ENCODE peak calls at places on chromosomes 11 and 22, in four cellular contexts. One of them, this sample, is unnamed. For H3K4me1, the result is how much of the 10 kb centered on the place peaks cover.

GRCh38 chr11:4680341-4680740 is 17.3 kb downstream of the OR51E2 start:
- DNase-seq in neural progenitor cell: no peak
- DNase-seq in GM23248: no peak
- DNase-seq in K562: no peak
- DNase-seq in this sample: peak

GRCh38 chr11:3129591-3130268 is 35.4 kb downstream of the OSBPL5 start:
- DNase-seq in GM23248: no peak
- DNase-seq in neural progenitor cell: no peak
- DNase-seq in K562: no peak
- DNase-seq in this sample: no peak

GRCh38 chr11:118152552-118153471 is at the start of gene SCN4B:
- DNase-seq in K562: peak
- DNase-seq in GM23248: peak
- DNase-seq in neural progenitor cell: peak
- DNase-seq in this sample: peak

GRCh38 chr11:68998390-68998911 is 14.6 kb downstream of the MRGPRF start:
- DNase-seq in neural progenitor cell: no peak
- DNase-seq in GM23248: peak
- DNase-seq in K562: no peak
- DNase-seq in this sample: peak

GRCh38 chr22:22710719-22711531 is 66.5 kb downstream of the GGTLC2 start:
- DNase-seq in GM23248: peak
- DNase-seq in neural progenitor cell: peak
- DNase-seq in K562: peak
- DNase-seq in this sample: peak

GRCh38 chr22:20237480-20238440 is 30.4 kb downstream of the RTN4R start:
- DNase-seq in GM23248: no peak
- DNase-seq in K562: no peak
- DNase-seq in neural progenitor cell: no peak
- DNase-seq in this sample: no peak

GRCh38 chr11:14380947-14381555 is 22.1 kb upstream of the RRAS2 start:
- DNase-seq in GM23248: peak
- DNase-seq in neural progenitor cell: peak
- DNase-seq in K562: no peak
- DNase-seq in this sample: peak

GRCh38 chr11:74849525-74850391 is 99.1 kb downstream of the XRRA1 start:
- DNase-seq in K562: no peak
- DNase-seq in GM23248: peak
- DNase-seq in neural progenitor cell: peak
- DNase-seq in this sample: no peak

GRCh38 chr22:31161386-31161785 is 1.4 kb downstream of the RNF185 start:
- DNase-seq in neural progenitor cell: no peak
- DNase-seq in K562: no peak
- DNase-seq in GM23248: peak
- DNase-seq in this sample: no peak

GRCh38 chr22:16961477-16962186 is 46.4 kb downstream of the GAB4 start:
- DNase-seq in neural progenitor cell: no peak
- DNase-seq in K562: peak
- DNase-seq in GM23248: no peak
- DNase-seq in this sample: no peak

GRCh38 chr22:26589367-26589844 is 526 bp downstream of the TPST2 start:
- DNase-seq in neural progenitor cell: peak
- DNase-seq in K562: peak
- DNase-seq in GM23248: peak
- DNase-seq in this sample: peak

GRCh38 chr11:73951797-73952196 is 971 bp downstream of the DNAJB13 start:
- DNase-seq in GM23248: no peak
- DNase-seq in K562: no peak
- DNase-seq in neural progenitor cell: no peak
- DNase-seq in this sample: no peak

GRCh38 chr11:70332567-70332966 is 62.1 kb downstream of the PPFIA1 start:
- DNase-seq in neural progenitor cell: no peak
- DNase-seq in K562: no peak
- DNase-seq in GM23248: no peak
- DNase-seq in this sample: no peak

GRCh38 chr22:27714076-27714475 is 87.5 kb downstream of the MN1 start:
- DNase-seq in neural progenitor cell: no peak
- DNase-seq in K562: no peak
- DNase-seq in GM23248: no peak
- DNase-seq in this sample: no peak

GRCh38 chr22:38935616-38936015 is 21.8 kb upstream of the APOBEC3A start:
- DNase-seq in neural progenitor cell: no peak
- DNase-seq in K562: no peak
- DNase-seq in GM23248: no peak
- DNase-seq in this sample: no peak

GRCh38 chr11:93729129-93729616 is 12.1 kb downstream of the TAF1D start:
- DNase-seq in GM23248: no peak
- DNase-seq in K562: no peak
- DNase-seq in neural progenitor cell: no peak
- DNase-seq in this sample: no peak

GRCh38 chr11:88103337-88104206 is 71.7 kb downstream of the RAB38 start:
- DNase-seq in neural progenitor cell: peak
- DNase-seq in K562: peak
- DNase-seq in GM23248: peak
- DNase-seq in this sample: peak

GRCh38 chr22:30290679-30291333 is 1.5 kb upstream of the CASTOR1 start:
- DNase-seq in K562: no peak
- DNase-seq in neural progenitor cell: peak
- DNase-seq in GM23248: peak
- DNase-seq in this sample: peak

GRCh38 chr11:10441652-10442503 is 13.2 kb upstream of the AMPD3 start:
- DNase-seq in GM23248: no peak
- DNase-seq in K562: no peak
- DNase-seq in neural progenitor cell: no peak
- DNase-seq in this sample: no peak

GRCh38 chr11:133843454-133843987 is 1.8 kb downstream of the SPATA19 start:
- DNase-seq in K562: no peak
- DNase-seq in GM23248: no peak
- DNase-seq in neural progenitor cell: no peak
- DNase-seq in this sample: no peak

GRCh38 chr11:102831128-102831708 is 12.2 kb downstream of the MMP3 start:
- DNase-seq in K562: no peak
- DNase-seq in neural progenitor cell: peak
- DNase-seq in GM23248: peak
- DNase-seq in this sample: no peak

GRCh38 chr11:70948855-70949551 is 303.4 kb downstream of the SHANK2 start:
- DNase-seq in neural progenitor cell: no peak
- DNase-seq in GM23248: no peak
- DNase-seq in K562: no peak
- DNase-seq in this sample: peak

GRCh38 chr11:10926801-10927200 is 68.9 kb upstream of the ZBED5 start:
- DNase-seq in GM23248: peak
- DNase-seq in neural progenitor cell: no peak
- DNase-seq in K562: no peak
- DNase-seq in this sample: no peak

GRCh38 chr11:102560555-102561011 is 30.0 kb upstream of the MMP7 start:
- DNase-seq in GM23248: peak
- DNase-seq in neural progenitor cell: no peak
- DNase-seq in K562: no peak
- DNase-seq in this sample: peak

GRCh38 chr11:11748706-11749365 is 92.9 kb upstream of the USP47 start:
- DNase-seq in K562: no peak
- DNase-seq in neural progenitor cell: no peak
- DNase-seq in GM23248: peak
- DNase-seq in this sample: no peak

GRCh38 chr11:44680982-44681597 is 45.7 kb upstream of the TSPAN18 start:
- DNase-seq in neural progenitor cell: no peak
- DNase-seq in GM23248: peak
- DNase-seq in K562: no peak
- DNase-seq in this sample: no peak

GRCh38 chr11:3340025-3340424 is 38.9 kb downstream of the ZNF195 start:
- DNase-seq in neural progenitor cell: no peak
- DNase-seq in GM23248: peak
- DNase-seq in K562: peak
- DNase-seq in this sample: no peak

GRCh38 chr22:29148036-29148435 is 57.7 kb upstream of the EMID1 start:
- DNase-seq in neural progenitor cell: no peak
- DNase-seq in K562: no peak
- DNase-seq in GM23248: no peak
- DNase-seq in this sample: no peak

GRCh38 chr11:82305123-82305522 is 428.5 kb downstream of the FAM181B start:
- DNase-seq in GM23248: no peak
- DNase-seq in neural progenitor cell: no peak
- DNase-seq in K562: no peak
- DNase-seq in this sample: no peak

GRCh38 chr11:75938543-75938942 is 123.5 kb downstream of the UVRAG start:
- DNase-seq in GM23248: peak
- DNase-seq in neural progenitor cell: no peak
- DNase-seq in K562: no peak
- DNase-seq in this sample: peak

DNA sequence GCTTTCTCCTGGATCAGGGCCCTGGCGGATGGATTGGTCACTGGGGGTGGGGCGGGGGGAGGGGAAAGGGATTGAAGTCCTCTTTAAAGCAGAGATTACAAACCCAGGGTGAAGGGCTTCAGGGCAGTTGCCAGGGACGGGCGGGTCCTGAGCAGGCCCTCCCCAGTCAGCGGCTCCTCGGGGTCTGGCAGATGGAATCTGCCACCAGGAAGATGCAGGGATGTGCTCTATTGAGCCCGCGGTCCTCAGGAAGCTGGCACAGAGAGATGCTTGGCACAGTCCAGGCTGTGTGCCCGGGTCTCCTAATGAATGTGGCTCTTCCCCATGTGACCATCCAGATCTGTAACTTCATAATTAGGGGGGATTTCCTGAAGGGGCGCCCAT is 33.5 kb downstream of the MACROD1 start:
- DNase-seq in K562: no peak
- DNase-seq in GM23248: no peak
- DNase-seq in neural progenitor cell: no peak
- DNase-seq in this sample: no peak
- H3K4me1 ChIP-seq in K562: under half
- H3K4me1 ChIP-seq in GM23248: under half
- H3K4me1 ChIP-seq in neural progenitor cell: under half
- H3K4me1 ChIP-seq in this sample: under half

DNA sequence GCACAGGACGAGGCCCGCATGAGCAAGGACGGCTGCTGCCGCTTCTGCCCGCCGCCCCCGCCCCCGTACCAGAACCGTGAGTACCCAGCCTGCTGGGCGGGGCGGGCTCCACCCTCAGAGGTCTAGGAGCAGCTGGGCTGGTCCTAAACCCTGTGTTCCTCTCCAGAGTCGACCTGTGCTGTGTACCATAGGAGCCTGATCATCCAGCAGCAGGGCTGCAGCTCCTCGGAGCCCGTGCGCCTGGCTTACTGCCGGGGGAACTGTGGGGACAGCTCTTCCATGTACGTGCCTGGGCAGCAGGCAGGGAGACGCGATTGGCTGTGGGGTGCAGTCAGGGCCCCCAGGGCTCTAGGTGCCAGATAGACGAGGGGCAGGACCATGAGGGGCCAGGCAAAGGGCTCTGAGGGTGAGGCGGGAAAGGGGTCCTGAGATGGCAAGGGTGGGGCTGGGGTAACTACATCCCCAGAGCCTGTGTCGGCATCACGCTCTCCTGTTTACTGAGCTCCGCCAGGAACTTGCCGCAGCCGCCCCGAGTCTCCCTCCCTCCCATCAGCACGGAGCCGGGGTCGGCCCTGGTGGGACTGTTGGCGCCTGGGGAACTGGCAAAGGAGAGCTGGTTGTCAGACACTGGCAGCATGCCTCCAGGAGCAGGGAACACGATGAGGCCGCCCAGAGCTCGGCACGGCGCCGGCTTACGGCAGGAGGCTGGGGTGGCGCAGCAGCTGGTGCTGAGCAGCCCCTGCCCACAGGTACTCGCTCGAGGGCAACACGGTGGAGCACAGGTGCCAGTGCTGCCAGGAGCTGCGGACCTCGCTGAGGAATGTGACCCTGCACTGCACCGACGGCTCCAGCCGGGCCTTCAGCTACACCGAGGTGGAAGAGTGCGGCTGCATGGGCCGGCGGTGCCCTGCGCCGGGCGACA is 22.9 kb upstream of the MUC5B start:
- DNase-seq in neural progenitor cell: no peak
- DNase-seq in K562: no peak
- DNase-seq in GM23248: no peak
- DNase-seq in this sample: no peak
- TF ChIP-seq EZH2 in neural progenitor cell: no peak
- TF ChIP-seq EZH2 in K562: no peak
- TF ChIP-seq EZH2 in GM23248: no peak
- TF ChIP-seq EZH2 in this sample: peak

GRCh38 chr22:50299724-50300619 is 7.5 kb downstream of the PLXNB2 start:
- DNase-seq in K562: no peak
- DNase-seq in GM23248: peak
- DNase-seq in neural progenitor cell: peak
- DNase-seq in this sample: no peak
- H3K4me3 ChIP-seq in K562: no peak
- H3K4me3 ChIP-seq in GM23248: peak
- H3K4me3 ChIP-seq in neural progenitor cell: peak
- H3K4me3 ChIP-seq in this sample: peak

GRCh38 chr11:206002-206384 is 1.2 kb downstream of the BET1L start:
- DNase-seq in neural progenitor cell: no peak
- DNase-seq in GM23248: no peak
- DNase-seq in K562: no peak
- DNase-seq in this sample: no peak
- H3K4me1 ChIP-seq in neural progenitor cell: under half
- H3K4me1 ChIP-seq in GM23248: under half
- H3K4me1 ChIP-seq in K562: under half
- H3K4me1 ChIP-seq in this sample: under half

DNA sequence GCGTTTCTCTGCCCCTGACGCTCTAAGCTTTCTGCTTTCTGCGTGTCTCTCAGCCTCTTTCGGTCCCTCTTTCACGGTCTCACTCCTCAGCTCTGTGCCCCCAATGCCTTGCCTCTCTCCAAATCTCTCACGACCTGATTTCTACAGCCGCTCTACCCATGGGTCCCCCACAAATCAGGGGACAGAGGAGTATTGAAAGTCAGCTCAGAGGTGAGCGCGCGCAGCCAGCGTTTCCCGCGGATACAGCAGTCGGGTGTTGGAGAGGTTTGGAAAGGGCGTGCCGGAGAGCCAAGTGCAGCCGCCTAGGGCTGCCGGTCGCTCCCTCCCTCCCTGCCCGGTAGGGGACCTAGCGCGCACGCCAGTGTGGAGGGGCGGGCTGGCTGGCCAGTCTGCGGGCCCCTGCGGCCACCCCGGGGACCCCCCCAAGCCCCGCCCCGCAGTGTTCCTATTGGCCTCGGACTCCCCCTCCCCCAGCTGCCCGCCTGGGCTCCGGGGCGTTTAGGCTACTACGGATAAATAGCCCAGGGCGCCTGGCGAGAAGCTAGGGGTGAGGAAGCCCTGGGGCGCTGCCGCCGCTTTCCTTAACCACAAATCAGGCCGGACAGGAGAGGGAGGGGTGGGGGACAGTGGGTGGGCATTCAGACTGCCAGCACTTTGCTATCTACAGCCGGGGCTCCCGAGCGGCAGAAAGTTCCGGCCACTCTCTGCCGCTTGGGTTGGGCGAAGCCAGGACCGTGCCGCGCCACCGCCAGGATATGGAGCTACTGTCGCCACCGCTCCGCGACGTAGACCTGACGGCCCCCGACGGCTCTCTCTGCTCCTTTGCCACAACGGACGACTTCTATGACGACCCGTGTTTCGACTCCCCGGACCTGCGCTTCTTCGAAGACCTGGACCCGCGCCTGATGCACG is at the start of gene MYOD1:
- DNase-seq in neural progenitor cell: peak
- DNase-seq in GM23248: peak
- DNase-seq in K562: no peak
- DNase-seq in this sample: no peak
- TF ChIP-seq EZH2 in neural progenitor cell: peak
- TF ChIP-seq EZH2 in GM23248: no peak
- TF ChIP-seq EZH2 in K562: no peak
- TF ChIP-seq EZH2 in this sample: peak